ENCODE peak calls at places on chromosomes 1 and 21, in six cellular contexts. X is IMR-90, I is mesenchymal stem cell, J is H9, G is H1, R is trophoblast cell. N is an unnamed sample.

GRCh38 chr21:32392299-32392879 is 423 bp downstream of the URB1 start:
- DNase-seq in R (no peak), I (peak; percentile 37), G (no peak), X (no peak), J (no peak), N (no peak)

GRCh38 chr1:9723068-9723805 is 71.7 kb downstream of the PIK3CD start:
- DNase-seq in J (no peak), I (no peak), R (no peak), X (no peak), G (no peak), N (no peak)

GRCh38 chr1:29482991-29483390 is 246.7 kb downstream of the PTPRU start:
- DNase-seq in R (no peak), X (no peak), G (no peak), J (no peak), I (no peak), N (no peak)

GRCh38 chr1:3928622-3929021 is 28.6 kb upstream of the C1orf174 start:
- DNase-seq in R (no peak), I (no peak), J (no peak), G (no peak), X (no peak), N (no peak)

GRCh38 chr1:23593042-23593521 is 33.8 kb upstream of the ID3 start:
- DNase-seq in R (peak; percentile 91), I (no peak), X (no peak), J (no peak), G (no peak), N (no peak)

GRCh38 chr1:201602413-201603265 is 63.7 kb downstream of the NAV1 start:
- DNase-seq in I (peak; percentile 99), J (no peak), R (no peak), G (no peak), X (peak; percentile 96), N (no peak)

GRCh38 chr1:228415853-228416216 is 826 bp downstream of the TRIM17 start:
- DNase-seq in I (no peak), J (no peak), X (no peak), R (no peak), G (no peak), N (no peak)

GRCh38 chr1:89260042-89260441 is 12.6 kb downstream of the GBP5 start:
- DNase-seq in G (no peak), I (no peak), J (peak; percentile 29), X (no peak), R (no peak), N (no peak)

GRCh38 chr1:183002797-183003594 is 20.2 kb upstream of the LAMC1 start:
- DNase-seq in R (no peak), X (peak; percentile 40), G (no peak), J (no peak), I (peak; percentile 79), N (no peak)

GRCh38 chr1:147168626-147169058 is 3.6 kb downstream of the PRKAB2 start:
- DNase-seq in I (peak; percentile 54), X (peak; percentile 42), G (no peak), J (no peak), R (no peak), N (no peak)

GRCh38 chr1:16430598-16430997 is 6.6 kb downstream of the SPATA21 start:
- DNase-seq in I (no peak), G (no peak), J (peak; percentile 69), R (no peak), X (no peak), N (no peak)

GRCh38 chr1:16434501-16434900 is 2.7 kb downstream of the SPATA21 start:
- DNase-seq in R (no peak), X (peak; percentile 51), I (no peak), G (no peak), J (no peak), N (no peak)

GRCh38 chr1:16434007-16434406 is 3.2 kb downstream of the SPATA21 start:
- DNase-seq in J (no peak), G (no peak), R (no peak), X (no peak), I (no peak), N (no peak)

GRCh38 chr1:16436946-16437474 is at the start of gene SPATA21:
- DNase-seq in R (no peak), X (no peak), I (no peak), G (no peak), J (no peak), N (no peak)

GRCh38 chr1:16433066-16433465 is 4.2 kb downstream of the SPATA21 start:
- DNase-seq in X (no peak), R (no peak), G (no peak), I (no peak), J (no peak), N (no peak)
- H3K4me2 ChIP-seq in X (no peak overlapping the region), R (no peak overlapping the region), G (no peak overlapping the region), I (no peak overlapping the region), J (no peak overlapping the region), N (no peak overlapping the region)

DNA sequence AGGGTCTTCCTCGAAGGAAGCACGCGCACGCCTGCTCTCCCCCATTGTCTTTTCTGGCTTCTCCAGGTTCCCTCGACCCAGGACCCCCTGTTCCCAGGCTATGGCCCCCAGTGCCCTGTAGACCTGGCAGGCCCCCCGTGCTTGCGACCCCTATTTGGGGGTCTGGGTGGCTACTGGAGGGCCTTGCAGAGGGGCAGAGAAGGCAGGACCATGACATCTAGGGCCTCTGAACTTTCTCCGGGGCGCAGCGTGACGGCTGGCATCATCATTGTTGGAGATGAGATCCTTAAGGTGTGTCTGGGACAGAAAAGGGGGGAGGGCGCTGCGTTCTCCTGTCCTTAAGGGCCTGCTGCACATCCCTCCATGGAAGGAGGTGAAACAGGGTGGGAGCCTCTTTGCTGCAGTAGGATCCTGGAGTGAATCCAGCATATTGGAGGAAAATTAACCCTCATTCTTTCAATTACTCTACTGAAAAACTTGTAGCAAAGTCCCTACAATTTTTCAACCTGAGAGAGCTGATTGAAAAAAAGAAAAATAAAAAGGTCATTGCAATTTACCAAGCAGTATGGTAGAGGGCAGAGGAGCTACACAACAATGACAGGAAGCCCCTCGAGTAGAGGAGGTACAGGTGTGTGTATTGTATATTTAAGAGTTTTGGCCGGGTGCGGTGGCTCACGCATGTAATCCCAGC is 777 bp downstream of the FLAD1 start:
- DNase-seq in I (no peak), X (no peak), J (no peak), R (no peak), G (no peak), N (no peak)
- H2AFZ ChIP-seq in I (no peak overlapping the region), X (peak overlapping the region; percentile 12), J (no peak overlapping the region), R (peak overlapping the region; percentile 10), G (no peak overlapping the region), N (peak overlapping the region; percentile 55)

GRCh38 chr1:45972621-45973020 is 159.8 kb downstream of the PIK3R3 start:
- DNase-seq in G (no peak), I (no peak), J (no peak), X (no peak), R (no peak), N (no peak)

GRCh38 chr1:45971335-45971734 is 161.1 kb downstream of the PIK3R3 start:
- DNase-seq in R (no peak), I (no peak), J (no peak), X (no peak), G (no peak), N (no peak)

GRCh38 chr1:45971922-45972321 is 160.5 kb downstream of the PIK3R3 start:
- DNase-seq in J (no peak), I (no peak), X (no peak), G (no peak), R (no peak), N (no peak)

GRCh38 chr1:45968941-45969666 is 163.3 kb downstream of the PIK3R3 start:
- DNase-seq in X (no peak), G (no peak), I (peak; percentile 13), R (no peak), J (no peak), N (no peak)

GRCh38 chr1:45969866-45970265 is 162.6 kb downstream of the PIK3R3 start:
- DNase-seq in G (no peak), J (no peak), R (no peak), X (no peak), I (no peak), N (no peak)
- H4K8ac ChIP-seq in G (no peak overlapping the region), J (no peak overlapping the region), R (no peak overlapping the region), X (peak overlapping the region; percentile 65), I (no peak overlapping the region), N (no peak overlapping the region)

GRCh38 chr1:226164154-226164553 is 22.4 kb downstream of the ACBD3 start:
- DNase-seq in R (no peak), G (no peak), I (no peak), X (no peak), J (no peak), N (no peak)

GRCh38 chr1:226166341-226166740 is 20.2 kb downstream of the ACBD3 start:
- DNase-seq in R (no peak), G (no peak), J (no peak), X (no peak), I (no peak), N (no peak)

GRCh38 chr1:226158457-226158856 is 28.1 kb downstream of the ACBD3 start:
- DNase-seq in I (no peak), J (no peak), R (no peak), G (no peak), X (no peak), N (no peak)

GRCh38 chr1:226158983-226159382 is 27.6 kb downstream of the ACBD3 start:
- DNase-seq in X (no peak), R (no peak), G (no peak), I (no peak), J (no peak), N (no peak)

GRCh38 chr1:226162898-226163297 is 23.6 kb downstream of the ACBD3 start:
- DNase-seq in J (no peak), G (no peak), R (no peak), X (no peak), I (no peak), N (no peak)
- H3K4me2 ChIP-seq in J (no peak overlapping the region), G (no peak overlapping the region), R (no peak overlapping the region), X (no peak overlapping the region), I (no peak overlapping the region), N (no peak overlapping the region)

GRCh38 chr1:239912471-239912870 is 179.2 kb upstream of the FMN2 start:
- DNase-seq in J (no peak), X (peak; percentile 19), I (no peak), R (no peak), G (no peak), N (no peak)

GRCh38 chr1:239918633-239919032 is 173.1 kb upstream of the FMN2 start:
- DNase-seq in J (no peak), I (no peak), X (no peak), R (no peak), G (no peak), N (no peak)

GRCh38 chr1:239914827-239915231 is 176.9 kb upstream of the FMN2 start:
- DNase-seq in G (no peak), R (no peak), I (no peak), J (no peak), X (peak; percentile 81), N (no peak)

GRCh38 chr1:239909894-239910293 is 181.8 kb upstream of the FMN2 start:
- DNase-seq in I (no peak), J (no peak), G (no peak), R (peak; percentile 36), X (peak; percentile 75), N (no peak)

DNA sequence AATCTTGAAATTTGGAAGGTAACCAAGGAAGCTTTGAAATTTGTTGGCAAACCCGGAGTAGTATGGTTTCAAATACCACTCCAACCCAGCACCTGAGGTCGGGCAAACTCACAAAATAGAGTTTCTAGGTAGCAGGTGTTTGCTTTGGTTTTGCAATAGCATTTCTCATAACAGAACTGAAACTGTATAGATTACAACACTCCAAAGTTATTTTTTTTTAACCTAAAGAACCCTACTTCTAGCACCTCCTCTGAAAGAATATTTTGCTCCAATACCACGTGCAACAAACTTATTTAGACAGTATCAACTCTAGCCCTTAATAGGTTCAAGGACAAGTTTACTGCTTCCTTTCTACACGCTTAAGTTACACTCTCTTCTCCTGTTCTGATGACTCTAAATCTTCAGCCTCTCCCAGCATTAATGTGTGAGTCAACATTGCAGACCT is 178.5 kb upstream of the FMN2 start:
- DNase-seq in X (no peak), G (no peak), J (no peak), R (no peak), I (no peak), N (no peak)
- H2AFZ ChIP-seq in X (no peak overlapping the region), G (no peak overlapping the region), J (no peak overlapping the region), R (no peak overlapping the region), I (no peak overlapping the region), N (no peak overlapping the region)

N was measured in neuronal stem cell.